ENCODE peak calls at places on chromosomes 12 and 14, in eight cellular contexts. One of them, this sample, is unnamed.

GRCh38 chr14:76891436-76891835 is 65.2 kb downstream of the LRRC74A start:
- DNase-seq in WTC11: no peak
- DNase-seq in AG04450: no peak
- DNase-seq in neural crest cell: no peak
- DNase-seq in dorsolateral prefrontal cortex: no peak
- DNase-seq in GM12865: no peak
- DNase-seq in ovary: no peak
- DNase-seq in neural progenitor cell: no peak
- DNase-seq in this sample: no peak

GRCh38 chr14:23566782-23567185 is 807 bp downstream of the AP1G2 start:
- DNase-seq in WTC11: no peak
- DNase-seq in AG04450: no peak
- DNase-seq in neural crest cell: no peak
- DNase-seq in dorsolateral prefrontal cortex: no peak
- DNase-seq in GM12865: no peak
- DNase-seq in ovary: no peak
- DNase-seq in neural progenitor cell: peak
- DNase-seq in this sample: no peak

GRCh38 chr14:77498120-77498979 is at the start of gene ISM2:
- DNase-seq in WTC11: peak
- DNase-seq in AG04450: no peak
- DNase-seq in neural crest cell: peak
- DNase-seq in dorsolateral prefrontal cortex: peak
- DNase-seq in GM12865: peak
- DNase-seq in ovary: no peak
- DNase-seq in neural progenitor cell: peak
- DNase-seq in this sample: no peak

GRCh38 chr14:103854822-103855733 is 7.7 kb upstream of the PPP1R13B start:
- DNase-seq in WTC11: peak
- DNase-seq in AG04450: no peak
- DNase-seq in neural crest cell: no peak
- DNase-seq in dorsolateral prefrontal cortex: no peak
- DNase-seq in GM12865: no peak
- DNase-seq in ovary: no peak
- DNase-seq in neural progenitor cell: peak
- DNase-seq in this sample: no peak

GRCh38 chr12:103779410-103780092 is 61.5 kb downstream of the NT5DC3 start:
- DNase-seq in WTC11: no peak
- DNase-seq in AG04450: no peak
- DNase-seq in neural crest cell: no peak
- DNase-seq in dorsolateral prefrontal cortex: no peak
- DNase-seq in GM12865: no peak
- DNase-seq in ovary: no peak
- DNase-seq in neural progenitor cell: no peak
- DNase-seq in this sample: no peak

GRCh38 chr14:67360469-67361206 is 510 bp downstream of the EIF2S1 start:
- DNase-seq in WTC11: no peak
- DNase-seq in AG04450: no peak
- DNase-seq in neural crest cell: no peak
- DNase-seq in dorsolateral prefrontal cortex: no peak
- DNase-seq in GM12865: no peak
- DNase-seq in ovary: no peak
- DNase-seq in neural progenitor cell: no peak
- DNase-seq in this sample: no peak

GRCh38 chr14:69612759-69613145 is 1.4 kb downstream of the SUSD6 start:
- DNase-seq in WTC11: no peak
- DNase-seq in AG04450: no peak
- DNase-seq in neural crest cell: no peak
- DNase-seq in dorsolateral prefrontal cortex: no peak
- DNase-seq in GM12865: no peak
- DNase-seq in ovary: no peak
- DNase-seq in neural progenitor cell: no peak
- DNase-seq in this sample: no peak

GRCh38 chr12:25395227-25395626 is 144.5 kb upstream of the KRAS start:
- DNase-seq in WTC11: no peak
- DNase-seq in AG04450: no peak
- DNase-seq in neural crest cell: no peak
- DNase-seq in dorsolateral prefrontal cortex: no peak
- DNase-seq in GM12865: no peak
- DNase-seq in ovary: no peak
- DNase-seq in neural progenitor cell: no peak
- DNase-seq in this sample: no peak

GRCh38 chr12:53806689-53807088 is 54.9 kb upstream of the CISTR start:
- DNase-seq in WTC11: no peak
- DNase-seq in AG04450: peak
- DNase-seq in neural crest cell: no peak
- DNase-seq in dorsolateral prefrontal cortex: no peak
- DNase-seq in GM12865: no peak
- DNase-seq in ovary: peak
- DNase-seq in neural progenitor cell: no peak
- DNase-seq in this sample: no peak

GRCh38 chr14:76710093-76711010 is 50.9 kb upstream of the VASH1 start:
- DNase-seq in WTC11: no peak
- DNase-seq in AG04450: peak
- DNase-seq in neural crest cell: peak
- DNase-seq in dorsolateral prefrontal cortex: no peak
- DNase-seq in GM12865: peak
- DNase-seq in ovary: no peak
- DNase-seq in neural progenitor cell: peak
- DNase-seq in this sample: no peak

GRCh38 chr12:52914722-52915121 is 9.8 kb upstream of the KRT8 start:
- DNase-seq in WTC11: no peak
- DNase-seq in AG04450: no peak
- DNase-seq in neural crest cell: no peak
- DNase-seq in dorsolateral prefrontal cortex: no peak
- DNase-seq in GM12865: no peak
- DNase-seq in ovary: no peak
- DNase-seq in neural progenitor cell: no peak
- DNase-seq in this sample: no peak

GRCh38 chr12:89433634-89434033 is 81.3 kb upstream of the DUSP6 start:
- DNase-seq in WTC11: no peak
- DNase-seq in AG04450: no peak
- DNase-seq in neural crest cell: no peak
- DNase-seq in dorsolateral prefrontal cortex: no peak
- DNase-seq in GM12865: no peak
- DNase-seq in ovary: no peak
- DNase-seq in neural progenitor cell: no peak
- DNase-seq in this sample: no peak

GRCh38 chr12:25970082-25970481 is 11.6 kb downstream of the RASSF8 start:
- DNase-seq in WTC11: no peak
- DNase-seq in AG04450: no peak
- DNase-seq in neural crest cell: no peak
- DNase-seq in dorsolateral prefrontal cortex: no peak
- DNase-seq in GM12865: no peak
- DNase-seq in ovary: no peak
- DNase-seq in neural progenitor cell: no peak
- DNase-seq in this sample: no peak

GRCh38 chr12:78241472-78241871 is 410.8 kb downstream of the NAV3 start:
- DNase-seq in WTC11: no peak
- DNase-seq in AG04450: no peak
- DNase-seq in neural crest cell: no peak
- DNase-seq in dorsolateral prefrontal cortex: no peak
- DNase-seq in GM12865: no peak
- DNase-seq in ovary: no peak
- DNase-seq in neural progenitor cell: peak
- DNase-seq in this sample: no peak

GRCh38 chr14:76844223-76844622 is 18.0 kb downstream of the LRRC74A start:
- DNase-seq in WTC11: no peak
- DNase-seq in AG04450: no peak
- DNase-seq in neural crest cell: no peak
- DNase-seq in dorsolateral prefrontal cortex: no peak
- DNase-seq in GM12865: peak
- DNase-seq in ovary: no peak
- DNase-seq in neural progenitor cell: peak
- DNase-seq in this sample: peak

GRCh38 chr12:131755305-131756113 is 44.6 kb downstream of the SFSWAP start:
- DNase-seq in WTC11: peak
- DNase-seq in AG04450: no peak
- DNase-seq in neural crest cell: no peak
- DNase-seq in dorsolateral prefrontal cortex: no peak
- DNase-seq in GM12865: peak
- DNase-seq in ovary: no peak
- DNase-seq in neural progenitor cell: peak
- DNase-seq in this sample: no peak

GRCh38 chr12:43347026-43347425 is 205.0 kb downstream of the ADAMTS20 start:
- DNase-seq in WTC11: no peak
- DNase-seq in AG04450: no peak
- DNase-seq in neural crest cell: no peak
- DNase-seq in dorsolateral prefrontal cortex: no peak
- DNase-seq in GM12865: no peak
- DNase-seq in ovary: no peak
- DNase-seq in neural progenitor cell: no peak
- DNase-seq in this sample: no peak

GRCh38 chr12:25052191-25053020 is 103.5 kb upstream of the BCAT1 start:
- DNase-seq in WTC11: no peak
- DNase-seq in AG04450: no peak
- DNase-seq in neural crest cell: no peak
- DNase-seq in dorsolateral prefrontal cortex: no peak
- DNase-seq in GM12865: peak
- DNase-seq in ovary: no peak
- DNase-seq in neural progenitor cell: no peak
- DNase-seq in this sample: peak

GRCh38 chr14:36524874-36525745 is 5.1 kb upstream of the NKX2-1 start:
- DNase-seq in WTC11: peak
- DNase-seq in AG04450: no peak
- DNase-seq in neural crest cell: peak
- DNase-seq in dorsolateral prefrontal cortex: no peak
- DNase-seq in GM12865: peak
- DNase-seq in ovary: no peak
- DNase-seq in neural progenitor cell: peak
- DNase-seq in this sample: no peak

DNA sequence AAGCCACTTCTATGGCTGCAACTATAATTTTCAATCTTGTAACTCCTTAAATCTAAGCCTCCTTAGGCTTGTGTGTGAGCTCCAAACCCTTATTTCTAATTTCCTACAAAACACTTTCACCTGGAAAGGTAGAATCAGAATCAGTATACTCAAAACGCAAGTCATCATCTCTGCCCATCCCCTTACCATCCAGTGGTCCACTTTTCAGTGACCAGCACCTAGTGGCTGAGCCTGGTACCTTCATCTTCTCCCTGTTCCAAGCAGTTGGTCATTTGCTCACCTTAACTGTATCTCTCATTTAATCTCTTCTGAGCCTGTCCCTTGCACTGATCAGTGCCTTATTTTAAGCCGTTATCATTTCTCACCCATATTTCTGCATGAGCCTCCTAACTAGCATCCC is 107.9 kb downstream of the PPM1H start:
- DNase-seq in WTC11: no peak
- DNase-seq in AG04450: no peak
- DNase-seq in neural crest cell: no peak
- DNase-seq in dorsolateral prefrontal cortex: no peak
- DNase-seq in GM12865: no peak
- DNase-seq in ovary: no peak
- DNase-seq in neural progenitor cell: no peak
- DNase-seq in this sample: no peak
- TF ChIP-seq CTCF in WTC11: no peak
- TF ChIP-seq CTCF in AG04450: peak
- TF ChIP-seq CTCF in neural crest cell: peak
- TF ChIP-seq CTCF in dorsolateral prefrontal cortex: no peak
- TF ChIP-seq CTCF in GM12865: no peak
- TF ChIP-seq CTCF in ovary: no peak
- TF ChIP-seq CTCF in neural progenitor cell: peak
- TF ChIP-seq CTCF in this sample: peak

DNA sequence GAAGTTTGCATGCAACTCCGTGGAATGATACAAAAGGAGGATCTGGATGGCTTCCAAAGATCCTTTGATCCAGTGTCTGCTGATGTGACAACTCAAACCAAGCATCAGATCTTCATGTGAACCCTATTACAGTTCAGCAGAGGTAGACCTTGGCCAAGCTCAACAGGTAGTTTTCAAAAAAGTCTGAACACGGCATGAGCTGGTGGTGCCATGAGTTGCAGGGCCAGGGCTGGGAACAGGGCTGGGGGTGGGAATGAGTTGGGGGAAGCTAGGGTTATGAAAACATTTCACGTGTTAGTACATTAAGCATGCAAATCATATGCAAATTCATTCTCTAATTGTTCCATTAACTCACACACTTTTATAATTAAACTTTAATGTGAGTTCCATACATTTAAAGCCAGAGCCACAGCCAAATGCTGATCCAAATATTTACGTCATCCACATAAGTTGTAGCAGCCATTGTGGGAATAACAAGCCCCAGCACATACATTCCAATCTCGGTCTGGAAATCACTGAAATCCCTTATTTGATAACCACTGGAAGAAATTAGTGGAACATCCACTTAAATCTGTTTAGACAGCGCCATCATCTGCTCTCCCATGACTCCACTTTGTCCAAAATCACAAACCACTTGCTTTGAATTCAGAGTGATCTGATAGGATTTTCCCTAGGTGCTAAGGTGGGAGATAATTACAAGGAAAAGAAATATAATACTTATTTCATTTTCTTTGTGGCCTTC is 158.5 kb downstream of the APAF1 start:
- DNase-seq in WTC11: no peak
- DNase-seq in AG04450: no peak
- DNase-seq in neural crest cell: no peak
- DNase-seq in dorsolateral prefrontal cortex: no peak
- DNase-seq in GM12865: no peak
- DNase-seq in ovary: no peak
- DNase-seq in neural progenitor cell: no peak
- DNase-seq in this sample: no peak
- TF ChIP-seq CTCF in WTC11: no peak
- TF ChIP-seq CTCF in AG04450: no peak
- TF ChIP-seq CTCF in neural crest cell: no peak
- TF ChIP-seq CTCF in dorsolateral prefrontal cortex: no peak
- TF ChIP-seq CTCF in GM12865: no peak
- TF ChIP-seq CTCF in ovary: no peak
- TF ChIP-seq CTCF in neural progenitor cell: no peak
- TF ChIP-seq CTCF in this sample: no peak

DNA sequence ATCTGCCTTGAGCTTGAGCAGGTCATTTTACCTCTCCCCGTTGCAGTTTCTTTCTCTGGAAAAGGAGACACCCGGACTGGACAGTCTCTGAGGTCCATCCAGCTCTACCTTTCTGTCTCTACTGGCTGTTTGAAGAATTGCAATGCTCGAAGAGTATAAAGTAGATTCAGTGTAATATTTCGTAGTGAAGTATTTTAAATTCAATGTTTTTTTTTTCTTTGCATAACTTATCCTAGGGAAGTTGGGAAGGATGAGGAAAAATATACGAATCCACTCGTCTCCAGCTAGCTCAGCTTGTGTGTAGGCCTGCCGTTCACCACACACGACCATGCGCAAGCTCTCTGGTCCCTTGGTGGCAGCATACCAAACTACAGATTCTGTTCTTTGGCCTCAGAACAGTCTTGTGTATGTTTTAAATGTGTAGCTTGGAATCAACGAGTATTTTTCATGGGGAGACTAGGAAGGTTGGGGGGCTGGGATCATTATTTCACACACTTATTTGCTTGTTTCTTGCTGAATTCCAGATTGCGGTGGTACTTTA is 307.9 kb downstream of the CACNA1C start:
- DNase-seq in WTC11: no peak
- DNase-seq in AG04450: no peak
- DNase-seq in neural crest cell: no peak
- DNase-seq in dorsolateral prefrontal cortex: no peak
- DNase-seq in GM12865: no peak
- DNase-seq in ovary: no peak
- DNase-seq in neural progenitor cell: no peak
- DNase-seq in this sample: no peak
- TF ChIP-seq CTCF in WTC11: peak
- TF ChIP-seq CTCF in AG04450: peak
- TF ChIP-seq CTCF in neural crest cell: peak
- TF ChIP-seq CTCF in dorsolateral prefrontal cortex: peak
- TF ChIP-seq CTCF in GM12865: no peak
- TF ChIP-seq CTCF in ovary: no peak
- TF ChIP-seq CTCF in neural progenitor cell: peak
- TF ChIP-seq CTCF in this sample: no peak

GRCh38 chr14:102541771-102542170 is 32.2 kb upstream of the ANKRD9 start:
- DNase-seq in WTC11: no peak
- DNase-seq in AG04450: no peak
- DNase-seq in neural crest cell: no peak
- DNase-seq in dorsolateral prefrontal cortex: no peak
- DNase-seq in GM12865: no peak
- DNase-seq in ovary: no peak
- DNase-seq in neural progenitor cell: peak
- DNase-seq in this sample: no peak
- TF ChIP-seq CTCF in WTC11: no peak
- TF ChIP-seq CTCF in AG04450: no peak
- TF ChIP-seq CTCF in neural crest cell: no peak
- TF ChIP-seq CTCF in dorsolateral prefrontal cortex: no peak
- TF ChIP-seq CTCF in GM12865: no peak
- TF ChIP-seq CTCF in ovary: no peak
- TF ChIP-seq CTCF in neural progenitor cell: peak
- TF ChIP-seq CTCF in this sample: no peak

This sample was measured in CD14-positive monocyte.